ENCODE peak calls at places on chromosomes 12 and 14, in ten cellular contexts. Y, X, J, U, E, Z, L, O, S and P are unnamed samples.

GRCh38 chr12:18400186-18400585 is 138.9 kb downstream of the PIK3C2G start:
- DNase-seq in Y (no peak), X (no peak), J (peak), U (no peak), E (no peak), Z (no peak), L (no peak), O (no peak), S (no peak), P (no peak)

GRCh38 chr14:58026967-58027366 is 125.0 kb downstream of the ARMH4 start:
- DNase-seq in Y (no peak), X (no peak), J (no peak), U (no peak), E (no peak), Z (no peak), L (no peak), O (no peak), S (no peak), P (no peak)

GRCh38 chr14:94120667-94121335 is 8.6 kb downstream of the IFI27L2 start:
- DNase-seq in Y (no peak), X (peak), J (peak), U (no peak), E (no peak), Z (no peak), L (peak), O (no peak), S (no peak), P (no peak)

GRCh38 chr12:107645630-107646333 is 39.8 kb upstream of the PWP1 start:
- DNase-seq in Y (no peak), X (no peak), J (no peak), U (no peak), E (no peak), Z (peak), L (no peak), O (no peak), S (no peak), P (no peak)

GRCh38 chr12:100372846-100373245 is 16.0 kb downstream of the SLC17A8 start:
- DNase-seq in Y (no peak), X (no peak), J (no peak), U (no peak), E (no peak), Z (peak), L (no peak), O (no peak), S (no peak), P (no peak)

GRCh38 chr12:4069046-4070010 is 196.1 kb upstream of the PARP11 start:
- DNase-seq in Y (no peak), X (no peak), J (peak), U (no peak), E (no peak), Z (no peak), L (no peak), O (no peak), S (no peak), P (no peak)

GRCh38 chr14:21320913-21321312 is 41.0 kb downstream of the RPGRIP1 start:
- DNase-seq in Y (no peak), X (no peak), J (no peak), U (no peak), E (no peak), Z (no peak), L (no peak), O (no peak), S (no peak), P (no peak)

GRCh38 chr14:22084393-22085281 is 411.0 kb upstream of the OR4E1 start:
- DNase-seq in Y (peak), X (no peak), J (peak), U (no peak), E (no peak), Z (no peak), L (no peak), O (peak), S (no peak), P (peak)

GRCh38 chr14:93036652-93037341 is 78.9 kb downstream of the ITPK1 start:
- DNase-seq in Y (no peak), X (peak), J (peak), U (no peak), E (no peak), Z (no peak), L (no peak), O (no peak), S (no peak), P (no peak)

GRCh38 chr12:2641761-2642160 is 153.0 kb upstream of the FKBP4 start:
- DNase-seq in Y (no peak), X (peak), J (no peak), U (no peak), E (no peak), Z (peak), L (peak), O (no peak), S (no peak), P (no peak)

GRCh38 chr12:52403561-52403960 is 2.6 kb downstream of the KRT82 start:
- DNase-seq in Y (no peak), X (peak), J (no peak), U (no peak), E (no peak), Z (no peak), L (no peak), O (no peak), S (no peak), P (no peak)

GRCh38 chr12:52404951-52405350 is 1.2 kb downstream of the KRT82 start:
- DNase-seq in Y (no peak), X (peak), J (no peak), U (no peak), E (no peak), Z (no peak), L (no peak), O (no peak), S (no peak), P (no peak)

GRCh38 chr12:52411806-52412205 is 5.7 kb upstream of the KRT82 start:
- DNase-seq in Y (no peak), X (no peak), J (no peak), U (no peak), E (no peak), Z (no peak), L (no peak), O (no peak), S (no peak), P (no peak)

GRCh38 chr12:52405922-52406385 is at the start of gene KRT82:
- DNase-seq in Y (no peak), X (no peak), J (no peak), U (no peak), E (no peak), Z (no peak), L (no peak), O (no peak), S (no peak), P (no peak)

GRCh38 chr12:52407918-52408317 is 1.8 kb upstream of the KRT82 start:
- DNase-seq in Y (no peak), X (no peak), J (no peak), U (no peak), E (no peak), Z (no peak), L (no peak), O (no peak), S (no peak), P (no peak)
- TF ChIP-seq CTCF in Y (no peak), X (no peak), J (peak), U (no peak), E (no peak), Z (no peak), L (no peak), O (no peak), S (no peak), P (no peak)

GRCh38 chr12:21065845-21066244 is 65.1 kb upstream of the SLCO1B1 start:
- DNase-seq in Y (no peak), X (no peak), J (no peak), U (no peak), E (no peak), Z (peak), L (no peak), O (no peak), S (no peak), P (peak)
- TF ChIP-seq CTCF in Y (no peak), X (peak), J (no peak), U (peak), E (no peak), Z (no peak), L (no peak), O (peak), S (peak), P (no peak)

GRCh38 chr12:19757317-19757877 is 318.1 kb downstream of the AEBP2 start:
- DNase-seq in Y (no peak), X (no peak), J (peak), U (no peak), E (no peak), Z (no peak), L (no peak), O (no peak), S (no peak), P (no peak)
- TF ChIP-seq CTCF in Y (peak), X (peak), J (peak), U (peak), E (peak), Z (no peak), L (no peak), O (peak), S (peak), P (no peak)

DNA sequence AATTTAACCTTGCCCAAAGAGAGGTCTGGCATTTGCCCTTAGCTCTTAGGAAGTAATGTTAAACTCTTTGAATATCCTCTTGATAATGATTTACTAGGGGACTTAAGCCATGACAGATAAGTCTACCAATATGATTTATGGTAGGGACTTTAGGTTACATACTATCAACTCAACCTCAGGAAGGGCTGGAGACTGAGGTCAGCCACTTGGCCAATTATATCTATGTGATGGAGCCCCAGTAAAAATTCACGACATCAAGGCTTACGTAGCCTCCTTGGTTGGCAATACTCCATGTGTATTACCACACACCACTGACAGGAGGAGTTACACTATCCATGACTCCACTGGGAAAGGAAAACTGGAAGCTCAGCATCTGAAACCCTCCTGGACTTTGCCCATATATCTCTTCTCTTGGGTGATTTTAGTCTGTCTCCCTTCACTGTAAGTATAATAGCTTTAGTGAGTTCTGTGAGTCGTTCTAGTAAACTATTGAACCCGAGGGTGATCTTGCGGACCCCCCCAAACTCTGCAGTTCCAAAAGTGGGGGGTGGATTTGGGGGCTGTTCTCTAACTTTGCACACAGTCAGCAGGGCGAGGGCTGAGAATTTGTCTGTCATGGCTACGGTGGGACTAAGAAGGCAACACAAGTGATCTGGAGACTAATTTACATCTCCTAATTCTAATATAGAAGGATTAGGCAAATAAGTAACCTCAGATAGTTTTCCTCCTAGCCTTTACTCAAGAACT is 62.3 kb downstream of the R3HDM2 start:
- DNase-seq in Y (no peak), X (no peak), J (peak), U (no peak), E (no peak), Z (no peak), L (no peak), O (peak), S (no peak), P (no peak)
- TF ChIP-seq CTCF in Y (no peak), X (no peak), J (no peak), U (no peak), E (no peak), Z (no peak), L (no peak), O (no peak), S (no peak), P (no peak)

GRCh38 chr14:25833341-25834121 is 764.3 kb downstream of the NOVA1 start:
- DNase-seq in Y (peak), X (no peak), J (peak), U (no peak), E (peak), Z (peak), L (no peak), O (peak), S (no peak), P (peak)
- TF ChIP-seq CTCF in Y (peak), X (peak), J (peak), U (no peak), E (peak), Z (peak), L (no peak), O (peak), S (no peak), P (peak)

GRCh38 chr12:1544991-1545700 is 49.2 kb downstream of the FBXL14 start:
- DNase-seq in Y (no peak), X (no peak), J (peak), U (no peak), E (no peak), Z (no peak), L (no peak), O (no peak), S (no peak), P (no peak)
- TF ChIP-seq CTCF in Y (no peak), X (no peak), J (peak), U (no peak), E (peak), Z (no peak), L (no peak), O (no peak), S (peak), P (no peak)